ENCODE peak calls at places on chromosome 6, in nine cellular contexts. D, X, K, Q, M, F, L, H and R are unnamed samples.

GRCh38 chr6:125810435-125810834 is 19.7 kb downstream of the NCOA7 start:
- DNase-seq in L (no peak), F (no peak), X (no peak), M (no peak), K (no peak), Q (no peak), H (no peak), D (no peak), R (no peak)

GRCh38 chr6:23547851-23548250 is 578.2 kb upstream of the NRSN1 start:
- DNase-seq in Q (no peak), H (no peak), D (no peak), K (no peak), L (no peak), F (peak), X (peak), M (no peak), R (no peak)

GRCh38 chr6:24440897-24441598 is 38.3 kb downstream of the MRS2 start:
- DNase-seq in D (no peak), H (no peak), Q (no peak), L (no peak), M (no peak), X (no peak), K (no peak), F (no peak), R (no peak)

GRCh38 chr6:133313068-133313467 is 71.9 kb downstream of the EYA4 start:
- DNase-seq in X (peak), L (no peak), H (no peak), K (no peak), M (no peak), D (no peak), F (no peak), Q (no peak), R (no peak)

GRCh38 chr6:127342296-127342945 is 988 bp downstream of the ECHDC1 start:
- DNase-seq in D (no peak), M (no peak), X (peak), F (peak), H (no peak), K (no peak), Q (peak), L (no peak), R (no peak)

GRCh38 chr6:85676086-85676729 is 33.5 kb upstream of the SYNCRIP start:
- DNase-seq in Q (no peak), H (no peak), F (no peak), M (no peak), K (no peak), D (no peak), L (no peak), X (no peak), R (no peak)

GRCh38 chr6:36068603-36069002 is 41.0 kb downstream of the MAPK14 start:
- DNase-seq in F (no peak), D (no peak), L (no peak), X (no peak), K (no peak), H (no peak), M (no peak), Q (no peak), R (no peak)

GRCh38 chr6:111685506-111685905 is 79.8 kb upstream of the TRAF3IP2 start:
- DNase-seq in D (no peak), X (no peak), F (no peak), K (no peak), L (no peak), M (no peak), Q (no peak), H (no peak), R (no peak)

GRCh38 chr6:92361990-92362770 is 1057.2 kb downstream of the EPHA7 start:
- DNase-seq in F (no peak), L (no peak), M (no peak), X (no peak), D (no peak), K (no peak), H (no peak), Q (peak), R (no peak)

GRCh38 chr6:47147836-47148344 is 105.8 kb upstream of the ADGRF1 start:
- DNase-seq in L (no peak), X (no peak), F (peak), D (no peak), H (no peak), Q (no peak), K (no peak), M (no peak), R (no peak)

GRCh38 chr6:63521475-63522210 is 50.6 kb upstream of the LOC128125822 start:
- DNase-seq in L (no peak), F (peak), H (no peak), M (no peak), X (no peak), Q (no peak), K (no peak), D (no peak), R (no peak)

GRCh38 chr6:83429857-83430605 is 820 bp downstream of the ME1 start:
- DNase-seq in F (no peak), L (peak), H (peak), X (peak), Q (peak), D (no peak), K (no peak), M (no peak), R (no peak)

GRCh38 chr6:18122128-18123093 is at the start of gene NHLRC1:
- DNase-seq in D (peak), H (no peak), Q (peak), L (no peak), F (peak), K (peak), M (peak), X (peak), R (peak)

GRCh38 chr6:109252261-109253041 is 129.8 kb downstream of the CD164 start:
- DNase-seq in X (no peak), H (no peak), M (no peak), Q (no peak), F (peak), K (no peak), D (no peak), L (no peak), R (no peak)

GRCh38 chr6:23890543-23891227 is 235.3 kb upstream of the NRSN1 start:
- DNase-seq in K (no peak), L (no peak), Q (no peak), H (no peak), X (no peak), D (no peak), M (no peak), F (no peak), R (no peak)

GRCh38 chr6:8054276-8054675 is 9.9 kb downstream of the BLOC1S5 start:
- DNase-seq in H (no peak), Q (no peak), M (no peak), X (no peak), L (no peak), F (no peak), D (no peak), K (no peak), R (no peak)

GRCh38 chr6:3888153-3888957 is 39.2 kb downstream of the FAM50B start:
- DNase-seq in Q (no peak), F (no peak), K (no peak), D (peak), H (no peak), L (no peak), M (no peak), X (no peak), R (peak)

GRCh38 chr6:165663283-165663735 is 268 bp upstream of the PDE10A start:
- DNase-seq in F (no peak), H (no peak), L (no peak), M (no peak), X (peak), D (peak), Q (peak), K (no peak), R (no peak)

GRCh38 chr6:111210074-111210729 is 122.9 kb downstream of the SLC16A10 start:
- DNase-seq in L (peak), M (peak), Q (peak), K (peak), H (peak), X (peak), D (peak), F (peak), R (peak)

GRCh38 chr6:11618533-11618932 is 81.0 kb downstream of the TMEM170B start:
- DNase-seq in D (peak), L (peak), K (peak), X (peak), F (no peak), Q (no peak), H (peak), M (peak), R (no peak)

GRCh38 chr6:113489946-113490345 is 367.2 kb upstream of the MARCKS start:
- DNase-seq in L (no peak), F (no peak), H (no peak), K (no peak), D (no peak), M (no peak), Q (no peak), X (no peak), R (no peak)

GRCh38 chr6:67221226-67221625 is 1413.9 kb upstream of the ADGRB3 start:
- DNase-seq in X (no peak), F (no peak), D (no peak), K (no peak), H (no peak), L (no peak), Q (no peak), M (no peak), R (no peak)

GRCh38 chr6:28988536-28989415 is 16.3 kb downstream of the ZNF311 start:
- DNase-seq in D (peak), M (peak), X (peak), L (peak), Q (peak), H (peak), F (no peak), K (no peak), R (no peak)

GRCh38 chr6:150767585-150768164 is 97.8 kb upstream of the MTHFD1L start:
- DNase-seq in L (no peak), K (no peak), F (no peak), H (no peak), D (no peak), X (peak), M (no peak), Q (no peak), R (no peak)

GRCh38 chr6:22765015-22765414 is 195.6 kb downstream of the HDGFL1 start:
- DNase-seq in Q (no peak), F (no peak), X (no peak), D (no peak), M (no peak), K (no peak), H (no peak), L (no peak), R (no peak)

GRCh38 chr6:43171284-43172126 is 436 bp downstream of the SRF start:
- DNase-seq in X (no peak), K (no peak), Q (peak), M (peak), L (peak), F (no peak), D (peak), H (no peak), R (no peak)

DNA sequence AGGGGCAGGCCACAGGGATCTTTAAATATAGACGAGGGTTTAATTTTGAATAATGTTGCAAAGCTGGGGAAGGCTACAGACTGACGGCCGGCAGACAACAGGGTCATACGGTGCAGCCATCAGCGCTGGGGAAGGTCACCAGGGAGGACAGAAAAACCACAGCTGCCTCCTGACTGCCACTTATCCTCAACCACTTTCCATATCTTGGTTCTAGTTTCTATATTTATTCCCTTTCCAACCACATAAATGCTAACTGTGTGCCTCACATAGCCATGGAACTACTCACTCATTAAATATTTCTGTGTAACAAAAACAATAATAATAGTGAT is 85.7 kb upstream of the AGPAT4 start:
- DNase-seq in F (no peak), X (no peak), D (no peak), L (no peak), K (no peak), Q (no peak), H (no peak), M (no peak), R (no peak)
- TF ChIP-seq REST in F (no peak), X (no peak), D (no peak), L (no peak), K (no peak), Q (no peak), H (no peak), M (no peak), R (no peak)

GRCh38 chr6:137416376-137417109 is 77.7 kb downstream of the OLIG3 start:
- DNase-seq in K (no peak), D (no peak), M (no peak), L (peak), Q (no peak), X (peak), H (no peak), F (no peak), R (no peak)

GRCh38 chr6:137415127-137415833 is 78.9 kb downstream of the OLIG3 start:
- DNase-seq in X (peak), Q (peak), K (no peak), L (peak), D (no peak), H (peak), M (peak), F (peak), R (peak)

GRCh38 chr6:137415834-137416190 is 78.4 kb downstream of the OLIG3 start:
- DNase-seq in F (no peak), D (no peak), M (no peak), H (no peak), L (no peak), Q (no peak), X (no peak), K (no peak), R (no peak)

GRCh38 chr6:137413482-137413881 is 80.7 kb downstream of the OLIG3 start:
- DNase-seq in K (no peak), D (no peak), X (no peak), F (peak), Q (no peak), H (no peak), M (no peak), L (no peak), R (no peak)

GRCh38 chr6:137414599-137414998 is 79.6 kb downstream of the OLIG3 start:
- DNase-seq in Q (no peak), H (no peak), F (no peak), L (no peak), D (no peak), K (no peak), M (no peak), X (peak), R (no peak)
- TF ChIP-seq REST in Q (no peak), H (no peak), F (no peak), L (no peak), D (no peak), K (no peak), M (no peak), X (no peak), R (no peak)

GRCh38 chr6:132174919-132175318 is 223.7 kb upstream of the CCN2 start:
- DNase-seq in M (no peak), D (no peak), Q (no peak), K (no peak), F (no peak), X (no peak), L (no peak), H (no peak), R (no peak)

GRCh38 chr6:132179955-132180354 is 221.3 kb downstream of the MOXD1 start:
- DNase-seq in D (no peak), H (no peak), K (no peak), F (no peak), L (no peak), M (no peak), Q (no peak), X (no peak), R (no peak)
- TF ChIP-seq REST in D (no peak), H (no peak), K (no peak), F (no peak), L (no peak), M (no peak), Q (no peak), X (no peak), R (no peak)

GRCh38 chr6:45830441-45831139 is 185.1 kb downstream of the CLIC5 start:
- DNase-seq in M (peak), D (no peak), H (no peak), K (peak), F (no peak), L (no peak), Q (no peak), X (no peak), R (no peak)
- TF ChIP-seq REST in M (no peak), D (no peak), H (no peak), K (no peak), F (no peak), L (no peak), Q (no peak), X (no peak), R (no peak)